ENCODE peak calls at places on chromosome 7, in four cellular contexts. X is neural crest cell; Q is LoVo; T is stimulated activated CD4-positive, alpha-beta T cell treated with anti-CD3 and anti-CD28 coated beads, Interleukin-2, amount 100 ng/mL, for 48 hours. E is an unnamed sample.

GRCh38 chr7:77351539-77352004 is 64.6 kb downstream of the GSAP start:
- DNase-seq in X (no peak), T (peak), Q (no peak), E (no peak)

GRCh38 chr7:122532406-122533269 is 166.3 kb downstream of the RNF133 start:
- DNase-seq in T (no peak), Q (peak), X (no peak), E (no peak)

GRCh38 chr7:1617957-1618356 is 48.1 kb upstream of the PSMG3 start:
- DNase-seq in Q (no peak), X (no peak), T (no peak), E (no peak)

GRCh38 chr7:33666526-33666925 is 238.8 kb upstream of the BMPER start:
- DNase-seq in Q (no peak), X (no peak), T (no peak), E (no peak)

GRCh38 chr7:90968871-90969270 is 295.4 kb upstream of the FZD1 start:
- DNase-seq in T (no peak), Q (no peak), X (no peak), E (no peak)

GRCh38 chr7:41006591-41006990 is 696.3 kb downstream of the INHBA start:
- DNase-seq in X (no peak), Q (peak), T (no peak), E (peak)

GRCh38 chr7:130990178-130990832 is 256.3 kb upstream of the KLF14 start:
- DNase-seq in X (no peak), Q (no peak), T (no peak), E (peak)

GRCh38 chr7:11212080-11212711 is 238.5 kb downstream of the PHF14 start:
- DNase-seq in Q (peak), T (peak), X (peak), E (peak)

GRCh38 chr7:131076711-131077170 is 250.9 kb upstream of the MKLN1 start:
- DNase-seq in Q (no peak), T (no peak), X (no peak), E (no peak)

GRCh38 chr7:23693224-23693623 is 13.2 kb downstream of the FAM221A start:
- DNase-seq in X (no peak), T (no peak), Q (no peak), E (no peak)

GRCh38 chr7:100567045-100567730 is 6.5 kb downstream of the SAP25 start:
- DNase-seq in Q (no peak), X (no peak), T (no peak), E (no peak)

GRCh38 chr7:129786825-129787563 is 165.8 kb downstream of the UBE2H start:
- DNase-seq in T (no peak), Q (no peak), X (no peak), E (no peak)

GRCh38 chr7:139855498-139856270 is 26.6 kb downstream of the TBXAS1 start:
- DNase-seq in T (no peak), Q (no peak), X (no peak), E (no peak)

GRCh38 chr7:140577656-140578055 is 63.0 kb downstream of the DENND2A start:
- DNase-seq in Q (no peak), T (no peak), X (no peak), E (no peak)

GRCh38 chr7:143331179-143331825 is 15.4 kb downstream of the CLCN1 start:
- DNase-seq in X (no peak), T (no peak), Q (peak), E (no peak)

GRCh38 chr7:47183896-47184629 is 397.8 kb downstream of the TNS3 start:
- DNase-seq in X (no peak), Q (no peak), T (no peak), E (no peak)

GRCh38 chr7:103784887-103785286 is 204.6 kb downstream of the RELN start:
- DNase-seq in T (no peak), X (no peak), Q (no peak), E (no peak)

GRCh38 chr7:24757799-24758275 is 573 bp upstream of the GSDME start:
- DNase-seq in T (no peak), X (no peak), Q (no peak), E (no peak)

GRCh38 chr7:151782598-151783448 is 94.1 kb downstream of the PRKAG2 start:
- DNase-seq in Q (peak), X (peak), T (peak), E (no peak)

GRCh38 chr7:69903410-69903809 is 305.1 kb downstream of the AUTS2 start:
- DNase-seq in T (no peak), X (no peak), Q (no peak), E (no peak)

GRCh38 chr7:48097511-48098231 is 8.6 kb downstream of the UPP1 start:
- DNase-seq in Q (no peak), X (no peak), T (no peak), E (no peak)

GRCh38 chr7:27840314-27840713 is 100.4 kb downstream of the TAX1BP1 start:
- DNase-seq in T (peak), Q (no peak), X (no peak), E (no peak)

GRCh38 chr7:1611708-1612241 is 41.9 kb upstream of the PSMG3 start:
- DNase-seq in Q (peak), X (no peak), T (no peak), E (no peak)

GRCh38 chr7:138924551-138925225 is 56.5 kb downstream of the KIAA1549 start:
- DNase-seq in X (no peak), T (no peak), Q (no peak), E (no peak)

GRCh38 chr7:91759205-91759863 is 121.2 kb downstream of the MTERF1 start:
- DNase-seq in Q (peak), X (no peak), T (no peak), E (peak)

GRCh38 chr7:44061645-44062179 is 3.7 kb downstream of the PGAM2 start:
- DNase-seq in X (no peak), Q (no peak), T (no peak), E (no peak)